ENCODE peak calls at places on chromosomes 11 and 22, in eight cellular contexts. K, S, A, L, H, U, P and V are unnamed samples.

GRCh38 chr11:66713746-66714480 is 15.1 kb downstream of the SPTBN2 start:
- DNase-seq in K (no peak), S (peak; percentile 30), A (no peak), L (no peak), H (no peak), U (no peak), P (peak; percentile 32), V (no peak)

GRCh38 chr22:27318516-27318915 is 483.0 kb downstream of the MN1 start:
- DNase-seq in K (peak; percentile 59), S (no peak), A (peak; percentile 27), L (no peak), H (no peak), U (no peak), P (no peak), V (no peak)

GRCh38 chr11:6458352-6458751 is 15.4 kb downstream of the TRIM3 start:
- DNase-seq in K (no peak), S (no peak), A (no peak), L (peak; percentile 10), H (no peak), U (no peak), P (no peak), V (no peak)

GRCh38 chr11:71086687-71087258 is 165.6 kb downstream of the SHANK2 start:
- DNase-seq in K (no peak), S (no peak), A (peak; percentile 80), L (peak; percentile 63), H (no peak), U (no peak), P (no peak), V (no peak)

GRCh38 chr22:30441088-30441487 is 15.5 kb downstream of the MTFP1 start:
- DNase-seq in K (no peak), S (no peak), A (no peak), L (no peak), H (no peak), U (no peak), P (no peak), V (no peak)

GRCh38 chr11:35303596-35304392 is 115.6 kb downstream of the SLC1A2 start:
- DNase-seq in K (peak; percentile 77), S (no peak), A (no peak), L (peak; percentile 14), H (peak; percentile 61), U (no peak), P (peak; percentile 78), V (peak; percentile 22)

GRCh38 chr11:125918140-125918840 is 14.0 kb downstream of the DDX25 start:
- DNase-seq in K (no peak), S (no peak), A (peak; percentile 53), L (no peak), H (no peak), U (no peak), P (no peak), V (no peak)

GRCh38 chr22:18068381-18068988 is 9.3 kb upstream of the PEX26 start:
- DNase-seq in K (peak; percentile 46), S (no peak), A (no peak), L (no peak), H (no peak), U (no peak), P (no peak), V (no peak)

GRCh38 chr11:2096919-2097301 is 42.3 kb downstream of the IGF2 start:
- DNase-seq in K (no peak), S (peak; percentile 67), A (peak; percentile 21), L (no peak), H (peak; percentile 39), U (no peak), P (peak; percentile 72), V (no peak)

GRCh38 chr22:43171019-43171491 is 15.9 kb downstream of the TTLL12 start:
- DNase-seq in K (no peak), S (peak; percentile 58), A (no peak), L (no peak), H (no peak), U (no peak), P (peak; percentile 43), V (no peak)

GRCh38 chr11:132202621-132203020 is 832.2 kb downstream of the NTM start:
- DNase-seq in K (no peak), S (no peak), A (no peak), L (no peak), H (no peak), U (no peak), P (no peak), V (no peak)

GRCh38 chr22:43399980-43400358 is 11.8 kb upstream of the MPPED1 start:
- DNase-seq in K (no peak), S (peak; percentile 66), A (no peak), L (no peak), H (peak; percentile 14), U (no peak), P (no peak), V (no peak)

GRCh38 chr11:123084454-123084853 is 22.5 kb upstream of the HSPA8 start:
- DNase-seq in K (no peak), S (peak; percentile 14), A (no peak), L (no peak), H (no peak), U (no peak), P (no peak), V (no peak)

GRCh38 chr11:125262825-125263218 is 98.3 kb downstream of the PKNOX2 start:
- DNase-seq in K (no peak), S (no peak), A (no peak), L (no peak), H (no peak), U (no peak), P (no peak), V (no peak)

GRCh38 chr11:69969890-69970784 is 108.0 kb upstream of the ANO1 start:
- DNase-seq in K (no peak), S (no peak), A (peak; percentile 24), L (no peak), H (no peak), U (no peak), P (no peak), V (no peak)

GRCh38 chr11:134243913-134244312 is 9.2 kb downstream of the THYN1 start:
- DNase-seq in K (no peak), S (no peak), A (no peak), L (no peak), H (no peak), U (no peak), P (no peak), V (no peak)

GRCh38 chr22:35149149-35149548 is 83.2 kb downstream of the ISX start:
- DNase-seq in K (no peak), S (peak; percentile 17), A (no peak), L (no peak), H (no peak), U (no peak), P (no peak), V (no peak)

GRCh38 chr11:80593981-80594380 is 1153.2 kb upstream of the TENM4 start:
- DNase-seq in K (no peak), S (no peak), A (no peak), L (peak; percentile 83), H (no peak), U (no peak), P (no peak), V (no peak)

GRCh38 chr11:125476721-125477120 is 19.3 kb downstream of the FEZ1 start:
- DNase-seq in K (no peak), S (no peak), A (no peak), L (no peak), H (no peak), U (no peak), P (no peak), V (no peak)

GRCh38 chr11:73164803-73165542 is 22.9 kb upstream of the FCHSD2 start:
- DNase-seq in K (no peak), S (no peak), A (no peak), L (no peak), H (no peak), U (no peak), P (peak; percentile 16), V (no peak)

GRCh38 chr11:117941163-117941707 is 12.0 kb upstream of the TMPRSS13 start:
- DNase-seq in K (no peak), S (peak; percentile 46), A (no peak), L (peak; percentile 49), H (no peak), U (no peak), P (no peak), V (no peak)

GRCh38 chr11:47051217-47051616 is 114.7 kb downstream of the CSTPP1 start:
- DNase-seq in K (peak; percentile 21), S (no peak), A (no peak), L (no peak), H (no peak), U (no peak), P (no peak), V (no peak)
- H3K27ac ChIP-seq in K (peak overlapping the region; percentile 15), S (no peak overlapping the region), A (no peak overlapping the region), L (no peak overlapping the region), H (no peak overlapping the region), U (no peak overlapping the region), P (no peak overlapping the region), V (no peak overlapping the region)

GRCh38 chr11:1030086-1030485 is 6.4 kb downstream of the MUC6 start:
- DNase-seq in K (no peak), S (no peak), A (no peak), L (no peak), H (no peak), U (no peak), P (no peak), V (no peak)
- H3K4me1 ChIP-seq in K (no peaks in the 10 kb centered on the region), S (peaks cover 7% of the 10 kb centered on the region), A (no peaks in the 10 kb centered on the region), L (no peaks in the 10 kb centered on the region), H (no peaks in the 10 kb centered on the region), U (no peaks in the 10 kb centered on the region), P (peaks cover 10% of the 10 kb centered on the region), V (no peaks in the 10 kb centered on the region)

GRCh38 chr22:16917144-16918003 is 90.6 kb downstream of the GAB4 start:
- DNase-seq in K (peak; percentile 19), S (no peak), A (peak; percentile 90), L (peak; percentile 56), H (peak; percentile 64), U (peak; percentile 74), P (peak; percentile 71), V (no peak)
- TF ChIP-seq CTCF in K (no peak), S (peak; percentile 68), A (peak; percentile 75), L (peak; percentile 58), H (peak; percentile 61), U (peak; percentile 78), P (peak; percentile 61), V (peak; percentile 31)

GRCh38 chr22:23113067-23113846 is 28.5 kb downstream of the RSPH14 start:
- DNase-seq in K (no peak), S (no peak), A (no peak), L (no peak), H (no peak), U (no peak), P (peak; percentile 71), V (no peak)

GRCh38 chr22:23115825-23116494 is 25.8 kb downstream of the RSPH14 start:
- DNase-seq in K (no peak), S (no peak), A (no peak), L (no peak), H (no peak), U (no peak), P (no peak), V (no peak)

GRCh38 chr22:23115369-23115768 is 26.4 kb downstream of the RSPH14 start:
- DNase-seq in K (no peak), S (no peak), A (no peak), L (no peak), H (no peak), U (no peak), P (no peak), V (no peak)

GRCh38 chr22:23113847-23114720 is 27.7 kb downstream of the RSPH14 start:
- DNase-seq in K (no peak), S (no peak), A (no peak), L (no peak), H (no peak), U (no peak), P (no peak), V (no peak)

DNA sequence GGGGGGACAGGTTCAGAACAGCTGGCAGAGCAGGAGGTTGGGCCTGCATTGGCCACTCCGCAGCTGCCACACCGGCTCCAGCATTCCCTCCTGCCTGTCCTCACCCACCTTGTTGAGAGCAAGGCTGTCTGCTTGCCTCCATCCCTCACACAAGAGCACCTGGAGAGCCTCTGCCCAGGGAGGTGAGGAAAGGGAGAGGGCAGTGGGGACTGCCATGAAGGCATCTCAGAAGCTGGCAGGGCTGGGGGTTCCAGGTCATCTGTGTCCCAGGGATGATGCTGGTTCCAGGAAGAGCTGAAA is 27.1 kb downstream of the RSPH14 start:
- DNase-seq in K (no peak), S (no peak), A (no peak), L (no peak), H (no peak), U (no peak), P (no peak), V (no peak)
- H3K27ac ChIP-seq in K (no peak overlapping the region), S (no peak overlapping the region), A (no peak overlapping the region), L (no peak overlapping the region), H (no peak overlapping the region), U (no peak overlapping the region), P (no peak overlapping the region), V (no peak overlapping the region)